ENCODE peak calls at places on chromosomes 7 and 10, in nine cellular contexts. One of them, this sample, is unnamed.

GRCh38 chr10:55466806-55467504 is 665.9 kb upstream of the PCDH15 start:
- DNase-seq in IMR-90: no peak
- DNase-seq in fibroblast of the conjunctiva: no peak
- DNase-seq in kidney epithelial cell: no peak
- DNase-seq in COR-L47: no peak
- DNase-seq in amniotic epithelial cell: no peak
- DNase-seq in NCI-H460: no peak
- DNase-seq in stomach: no peak
- DNase-seq in stimulated activated CD8-positive, alpha-beta memory T cell treated with anti-CD3 and anti-CD28 coated beads, Interleukin-2, amount 100 ng/mL, for 48 hours: no peak
- DNase-seq in this sample: no peak

GRCh38 chr7:50857804-50858203 is 75.1 kb upstream of the GRB10 start:
- DNase-seq in kidney epithelial cell: no peak
- DNase-seq in IMR-90: no peak
- DNase-seq in stimulated activated CD8-positive, alpha-beta memory T cell treated with anti-CD3 and anti-CD28 coated beads, Interleukin-2, amount 100 ng/mL, for 48 hours: no peak
- DNase-seq in COR-L47: peak; percentile 19
- DNase-seq in stomach: no peak
- DNase-seq in NCI-H460: no peak
- DNase-seq in amniotic epithelial cell: no peak
- DNase-seq in fibroblast of the conjunctiva: no peak
- DNase-seq in this sample: no peak

GRCh38 chr10:91596821-91597396 is 36.0 kb downstream of the PPP1R3C start:
- DNase-seq in COR-L47: no peak
- DNase-seq in IMR-90: peak; percentile 85
- DNase-seq in NCI-H460: peak; percentile 88
- DNase-seq in stimulated activated CD8-positive, alpha-beta memory T cell treated with anti-CD3 and anti-CD28 coated beads, Interleukin-2, amount 100 ng/mL, for 48 hours: no peak
- DNase-seq in amniotic epithelial cell: peak; percentile 86
- DNase-seq in stomach: no peak
- DNase-seq in kidney epithelial cell: no peak
- DNase-seq in fibroblast of the conjunctiva: peak; percentile 88
- DNase-seq in this sample: no peak

GRCh38 chr7:124747072-124747471 is 18.5 kb downstream of the GPR37 start:
- DNase-seq in fibroblast of the conjunctiva: no peak
- DNase-seq in COR-L47: no peak
- DNase-seq in amniotic epithelial cell: no peak
- DNase-seq in IMR-90: no peak
- DNase-seq in kidney epithelial cell: no peak
- DNase-seq in stomach: no peak
- DNase-seq in stimulated activated CD8-positive, alpha-beta memory T cell treated with anti-CD3 and anti-CD28 coated beads, Interleukin-2, amount 100 ng/mL, for 48 hours: no peak
- DNase-seq in NCI-H460: no peak
- DNase-seq in this sample: no peak

GRCh38 chr7:81584667-81585066 is 185.2 kb downstream of the HGF start:
- DNase-seq in fibroblast of the conjunctiva: peak; percentile 38
- DNase-seq in COR-L47: no peak
- DNase-seq in stimulated activated CD8-positive, alpha-beta memory T cell treated with anti-CD3 and anti-CD28 coated beads, Interleukin-2, amount 100 ng/mL, for 48 hours: no peak
- DNase-seq in stomach: no peak
- DNase-seq in amniotic epithelial cell: peak; percentile 38
- DNase-seq in IMR-90: no peak
- DNase-seq in NCI-H460: no peak
- DNase-seq in kidney epithelial cell: no peak
- DNase-seq in this sample: no peak

GRCh38 chr7:116710764-116711452 is 38.9 kb downstream of the MET start:
- DNase-seq in stimulated activated CD8-positive, alpha-beta memory T cell treated with anti-CD3 and anti-CD28 coated beads, Interleukin-2, amount 100 ng/mL, for 48 hours: no peak
- DNase-seq in kidney epithelial cell: no peak
- DNase-seq in amniotic epithelial cell: no peak
- DNase-seq in NCI-H460: no peak
- DNase-seq in fibroblast of the conjunctiva: no peak
- DNase-seq in COR-L47: peak; percentile 81
- DNase-seq in stomach: no peak
- DNase-seq in IMR-90: no peak
- DNase-seq in this sample: no peak

GRCh38 chr7:82839555-82839954 is 323.1 kb downstream of the PCLO start:
- DNase-seq in stimulated activated CD8-positive, alpha-beta memory T cell treated with anti-CD3 and anti-CD28 coated beads, Interleukin-2, amount 100 ng/mL, for 48 hours: no peak
- DNase-seq in kidney epithelial cell: no peak
- DNase-seq in IMR-90: no peak
- DNase-seq in COR-L47: no peak
- DNase-seq in fibroblast of the conjunctiva: no peak
- DNase-seq in stomach: no peak
- DNase-seq in amniotic epithelial cell: no peak
- DNase-seq in NCI-H460: no peak
- DNase-seq in this sample: no peak

GRCh38 chr7:141558544-141559183 is 7.5 kb downstream of the AGK start:
- DNase-seq in COR-L47: peak; percentile 88
- DNase-seq in NCI-H460: no peak
- DNase-seq in kidney epithelial cell: no peak
- DNase-seq in fibroblast of the conjunctiva: peak; percentile 32
- DNase-seq in stimulated activated CD8-positive, alpha-beta memory T cell treated with anti-CD3 and anti-CD28 coated beads, Interleukin-2, amount 100 ng/mL, for 48 hours: no peak
- DNase-seq in IMR-90: peak; percentile 55
- DNase-seq in amniotic epithelial cell: peak; percentile 42
- DNase-seq in stomach: no peak
- DNase-seq in this sample: no peak

GRCh38 chr10:27625452-27626345 is 119.9 kb downstream of the MKX start:
- DNase-seq in IMR-90: no peak
- DNase-seq in NCI-H460: no peak
- DNase-seq in COR-L47: no peak
- DNase-seq in stimulated activated CD8-positive, alpha-beta memory T cell treated with anti-CD3 and anti-CD28 coated beads, Interleukin-2, amount 100 ng/mL, for 48 hours: no peak
- DNase-seq in amniotic epithelial cell: no peak
- DNase-seq in stomach: no peak
- DNase-seq in kidney epithelial cell: no peak
- DNase-seq in fibroblast of the conjunctiva: no peak
- DNase-seq in this sample: no peak

GRCh38 chr10:43680035-43680434 is 31.4 kb upstream of the ZNF32 start:
- DNase-seq in COR-L47: no peak
- DNase-seq in amniotic epithelial cell: no peak
- DNase-seq in IMR-90: peak; percentile 49
- DNase-seq in stomach: no peak
- DNase-seq in kidney epithelial cell: no peak
- DNase-seq in stimulated activated CD8-positive, alpha-beta memory T cell treated with anti-CD3 and anti-CD28 coated beads, Interleukin-2, amount 100 ng/mL, for 48 hours: no peak
- DNase-seq in NCI-H460: no peak
- DNase-seq in fibroblast of the conjunctiva: no peak
- DNase-seq in this sample: no peak

GRCh38 chr7:93414574-93414973 is 159.9 kb downstream of the CALCR start:
- DNase-seq in stimulated activated CD8-positive, alpha-beta memory T cell treated with anti-CD3 and anti-CD28 coated beads, Interleukin-2, amount 100 ng/mL, for 48 hours: no peak
- DNase-seq in IMR-90: no peak
- DNase-seq in fibroblast of the conjunctiva: no peak
- DNase-seq in stomach: no peak
- DNase-seq in NCI-H460: no peak
- DNase-seq in kidney epithelial cell: no peak
- DNase-seq in amniotic epithelial cell: no peak
- DNase-seq in COR-L47: peak; percentile 14
- DNase-seq in this sample: no peak

GRCh38 chr10:119449760-119450461 is 92.6 kb downstream of the RGS10 start:
- DNase-seq in IMR-90: peak; percentile 59
- DNase-seq in kidney epithelial cell: no peak
- DNase-seq in COR-L47: no peak
- DNase-seq in fibroblast of the conjunctiva: peak; percentile 85
- DNase-seq in amniotic epithelial cell: no peak
- DNase-seq in NCI-H460: no peak
- DNase-seq in stimulated activated CD8-positive, alpha-beta memory T cell treated with anti-CD3 and anti-CD28 coated beads, Interleukin-2, amount 100 ng/mL, for 48 hours: no peak
- DNase-seq in stomach: no peak
- DNase-seq in this sample: peak; percentile 81

GRCh38 chr7:659996-660395 is 66.5 kb upstream of the DNAAF5 start:
- DNase-seq in IMR-90: no peak
- DNase-seq in stimulated activated CD8-positive, alpha-beta memory T cell treated with anti-CD3 and anti-CD28 coated beads, Interleukin-2, amount 100 ng/mL, for 48 hours: no peak
- DNase-seq in stomach: no peak
- DNase-seq in NCI-H460: no peak
- DNase-seq in fibroblast of the conjunctiva: no peak
- DNase-seq in COR-L47: no peak
- DNase-seq in amniotic epithelial cell: no peak
- DNase-seq in kidney epithelial cell: no peak
- DNase-seq in this sample: no peak

GRCh38 chr7:6646380-6646950 is 9.3 kb downstream of the ZNF316 start:
- DNase-seq in amniotic epithelial cell: no peak
- DNase-seq in kidney epithelial cell: no peak
- DNase-seq in stomach: no peak
- DNase-seq in NCI-H460: no peak
- DNase-seq in stimulated activated CD8-positive, alpha-beta memory T cell treated with anti-CD3 and anti-CD28 coated beads, Interleukin-2, amount 100 ng/mL, for 48 hours: no peak
- DNase-seq in fibroblast of the conjunctiva: no peak
- DNase-seq in COR-L47: no peak
- DNase-seq in IMR-90: no peak
- DNase-seq in this sample: no peak

GRCh38 chr10:31426425-31426824 is 107.4 kb downstream of the ZEB1 start:
- DNase-seq in IMR-90: peak; percentile 94
- DNase-seq in amniotic epithelial cell: peak; percentile 79
- DNase-seq in stomach: no peak
- DNase-seq in NCI-H460: no peak
- DNase-seq in kidney epithelial cell: peak; percentile 12
- DNase-seq in stimulated activated CD8-positive, alpha-beta memory T cell treated with anti-CD3 and anti-CD28 coated beads, Interleukin-2, amount 100 ng/mL, for 48 hours: no peak
- DNase-seq in fibroblast of the conjunctiva: peak; percentile 70
- DNase-seq in COR-L47: no peak
- DNase-seq in this sample: no peak

GRCh38 chr10:83666762-83667161 is 472.5 kb upstream of the GHITM start:
- DNase-seq in stimulated activated CD8-positive, alpha-beta memory T cell treated with anti-CD3 and anti-CD28 coated beads, Interleukin-2, amount 100 ng/mL, for 48 hours: no peak
- DNase-seq in COR-L47: no peak
- DNase-seq in NCI-H460: no peak
- DNase-seq in fibroblast of the conjunctiva: no peak
- DNase-seq in kidney epithelial cell: no peak
- DNase-seq in stomach: no peak
- DNase-seq in IMR-90: no peak
- DNase-seq in amniotic epithelial cell: peak; percentile 85
- DNase-seq in this sample: no peak

GRCh38 chr10:85008493-85009181 is 680.2 kb downstream of the CCSER2 start:
- DNase-seq in kidney epithelial cell: no peak
- DNase-seq in IMR-90: no peak
- DNase-seq in COR-L47: peak; percentile 45
- DNase-seq in fibroblast of the conjunctiva: no peak
- DNase-seq in NCI-H460: no peak
- DNase-seq in stomach: no peak
- DNase-seq in stimulated activated CD8-positive, alpha-beta memory T cell treated with anti-CD3 and anti-CD28 coated beads, Interleukin-2, amount 100 ng/mL, for 48 hours: no peak
- DNase-seq in amniotic epithelial cell: no peak
- DNase-seq in this sample: no peak

GRCh38 chr10:71433116-71433982 is 36.6 kb downstream of the CDH23 start:
- DNase-seq in COR-L47: no peak
- DNase-seq in stimulated activated CD8-positive, alpha-beta memory T cell treated with anti-CD3 and anti-CD28 coated beads, Interleukin-2, amount 100 ng/mL, for 48 hours: no peak
- DNase-seq in IMR-90: no peak
- DNase-seq in NCI-H460: no peak
- DNase-seq in kidney epithelial cell: no peak
- DNase-seq in amniotic epithelial cell: no peak
- DNase-seq in fibroblast of the conjunctiva: no peak
- DNase-seq in stomach: no peak
- DNase-seq in this sample: peak; percentile 34

GRCh38 chr7:1523838-1524237 is 6.7 kb upstream of the MAFK start:
- DNase-seq in kidney epithelial cell: no peak
- DNase-seq in IMR-90: no peak
- DNase-seq in stomach: no peak
- DNase-seq in amniotic epithelial cell: no peak
- DNase-seq in NCI-H460: no peak
- DNase-seq in COR-L47: no peak
- DNase-seq in fibroblast of the conjunctiva: no peak
- DNase-seq in stimulated activated CD8-positive, alpha-beta memory T cell treated with anti-CD3 and anti-CD28 coated beads, Interleukin-2, amount 100 ng/mL, for 48 hours: no peak
- DNase-seq in this sample: no peak

This sample was measured in SJSA1.